ENCODE peak calls at places on chromosomes 7 and 10, in five cellular contexts. One of them, this sample, is unnamed.

GRCh38 chr10:70634011-70634410 is 31.5 kb upstream of the PRF1 start:
- DNase-seq in stomach: no peak
- DNase-seq in HepG2: no peak
- DNase-seq in upper lobe of left lung: no peak
- DNase-seq in A549: no peak
- DNase-seq in this sample: no peak

GRCh38 chr7:92717982-92718716 is 118.2 kb downstream of the CDK6 start:
- DNase-seq in stomach: peak; percentile 65
- DNase-seq in HepG2: peak; percentile 20
- DNase-seq in upper lobe of left lung: no peak
- DNase-seq in A549: peak; percentile 36
- DNase-seq in this sample: no peak

GRCh38 chr7:55177589-55178261 is 158.9 kb downstream of the EGFR start:
- DNase-seq in stomach: peak; percentile 70
- DNase-seq in HepG2: peak; percentile 94
- DNase-seq in upper lobe of left lung: no peak
- DNase-seq in A549: no peak
- DNase-seq in this sample: peak; percentile 61

GRCh38 chr10:3527144-3527543 is 257.9 kb downstream of the KLF6 start:
- DNase-seq in stomach: no peak
- DNase-seq in HepG2: no peak
- DNase-seq in upper lobe of left lung: no peak
- DNase-seq in A549: no peak
- DNase-seq in this sample: no peak

GRCh38 chr7:108094933-108095710 is 35.0 kb downstream of the LAMB4 start:
- DNase-seq in stomach: peak; percentile 71
- DNase-seq in HepG2: peak; percentile 88
- DNase-seq in upper lobe of left lung: no peak
- DNase-seq in A549: peak; percentile 79
- DNase-seq in this sample: no peak

GRCh38 chr10:17009228-17009700 is 120.3 kb downstream of the CUBN start:
- DNase-seq in stomach: no peak
- DNase-seq in HepG2: no peak
- DNase-seq in upper lobe of left lung: no peak
- DNase-seq in A549: no peak
- DNase-seq in this sample: no peak

GRCh38 chr7:72313906-72314305 is 98.2 kb downstream of the CALN1 start:
- DNase-seq in stomach: no peak
- DNase-seq in HepG2: no peak
- DNase-seq in upper lobe of left lung: no peak
- DNase-seq in A549: no peak
- DNase-seq in this sample: no peak

GRCh38 chr10:11712761-11713160 is 29.4 kb upstream of the ECHDC3 start:
- DNase-seq in stomach: no peak
- DNase-seq in HepG2: no peak
- DNase-seq in upper lobe of left lung: no peak
- DNase-seq in A549: no peak
- DNase-seq in this sample: no peak

GRCh38 chr7:151759591-151760042 is 117.3 kb downstream of the PRKAG2 start:
- DNase-seq in stomach: peak; percentile 65
- DNase-seq in HepG2: peak; percentile 56
- DNase-seq in upper lobe of left lung: no peak
- DNase-seq in A549: peak; percentile 71
- DNase-seq in this sample: peak; percentile 64

GRCh38 chr10:76902949-76903348 is 734.7 kb downstream of the KCNMA1 start:
- DNase-seq in stomach: no peak
- DNase-seq in HepG2: no peak
- DNase-seq in upper lobe of left lung: peak; percentile 70
- DNase-seq in A549: peak; percentile 24
- DNase-seq in this sample: peak; percentile 23

GRCh38 chr7:155293721-155294642 is 3.7 kb upstream of the INSIG1 start:
- DNase-seq in stomach: no peak
- DNase-seq in HepG2: no peak
- DNase-seq in upper lobe of left lung: no peak
- DNase-seq in A549: no peak
- DNase-seq in this sample: no peak

GRCh38 chr7:50982626-50983025 is 199.9 kb upstream of the GRB10 start:
- DNase-seq in stomach: no peak
- DNase-seq in HepG2: no peak
- DNase-seq in upper lobe of left lung: no peak
- DNase-seq in A549: peak; percentile 16
- DNase-seq in this sample: no peak
- TF ChIP-seq CTCF in stomach: no peak
- TF ChIP-seq CTCF in HepG2: peak; percentile 23
- TF ChIP-seq CTCF in upper lobe of left lung: no peak
- TF ChIP-seq CTCF in A549: peak; percentile 7
- TF ChIP-seq CTCF in this sample: no peak

DNA sequence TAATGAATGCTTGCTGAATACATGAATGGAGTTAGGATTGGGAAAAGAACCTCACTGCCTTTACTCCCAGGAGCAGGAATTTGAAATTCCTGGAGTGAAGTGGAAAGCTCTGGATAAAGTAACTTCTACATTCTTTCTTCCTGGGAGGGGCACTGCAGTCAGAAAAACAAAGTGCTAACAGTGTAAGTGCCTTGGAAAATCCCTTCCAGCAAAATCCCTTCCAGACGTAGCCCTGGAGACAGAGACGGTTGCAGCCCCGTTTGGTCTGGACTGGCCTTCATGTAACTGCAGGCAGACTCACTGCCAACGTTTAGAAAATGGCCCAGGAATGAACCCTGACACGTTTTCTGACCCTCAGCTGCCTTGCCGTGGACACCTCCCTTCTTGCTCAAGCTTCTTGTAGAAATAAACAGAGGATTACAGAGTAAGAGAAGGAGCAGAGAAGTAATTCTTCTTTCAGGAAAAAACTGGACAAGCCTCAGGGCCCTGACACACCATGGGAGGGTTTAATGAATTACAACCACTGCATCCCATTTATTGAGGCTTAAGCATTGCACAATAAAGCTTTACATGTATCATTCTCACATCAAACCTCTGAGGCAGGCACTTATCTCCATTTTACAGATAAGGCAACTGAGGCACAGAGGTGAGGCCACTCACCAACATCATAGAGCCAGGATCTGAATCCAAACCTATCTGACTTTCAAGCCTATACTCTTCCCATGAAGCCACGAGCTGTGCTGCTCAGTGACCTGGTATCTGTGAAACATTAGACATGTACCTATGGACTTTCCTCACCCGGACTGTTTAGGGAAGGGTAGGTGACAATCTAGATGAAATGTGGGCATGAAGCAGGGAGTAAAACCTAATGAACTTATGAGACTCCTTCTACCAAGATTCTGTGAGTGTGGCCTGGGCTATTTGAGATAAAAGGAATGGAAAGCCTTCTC is 7.8 kb downstream of the ITPRIP start:
- DNase-seq in stomach: no peak
- DNase-seq in HepG2: peak; percentile 25
- DNase-seq in upper lobe of left lung: no peak
- DNase-seq in A549: peak; percentile 76
- DNase-seq in this sample: peak; percentile 77
- TF ChIP-seq EP300 in stomach: peak; percentile 4
- TF ChIP-seq EP300 in HepG2: no peak
- TF ChIP-seq EP300 in upper lobe of left lung: no peak
- TF ChIP-seq EP300 in A549: peak; percentile 50
- TF ChIP-seq EP300 in this sample: no peak

GRCh38 chr10:91632671-91633550 is at the start of gene PPP1R3C:
- DNase-seq in stomach: peak; percentile 89
- DNase-seq in HepG2: peak; percentile 87
- DNase-seq in upper lobe of left lung: peak; percentile 95
- DNase-seq in A549: peak; percentile 93
- DNase-seq in this sample: peak; percentile 88
- TF ChIP-seq CTCF in stomach: no peak
- TF ChIP-seq CTCF in HepG2: peak; percentile 76
- TF ChIP-seq CTCF in upper lobe of left lung: no peak
- TF ChIP-seq CTCF in A549: peak; percentile 36
- TF ChIP-seq CTCF in this sample: peak; percentile 31

DNA sequence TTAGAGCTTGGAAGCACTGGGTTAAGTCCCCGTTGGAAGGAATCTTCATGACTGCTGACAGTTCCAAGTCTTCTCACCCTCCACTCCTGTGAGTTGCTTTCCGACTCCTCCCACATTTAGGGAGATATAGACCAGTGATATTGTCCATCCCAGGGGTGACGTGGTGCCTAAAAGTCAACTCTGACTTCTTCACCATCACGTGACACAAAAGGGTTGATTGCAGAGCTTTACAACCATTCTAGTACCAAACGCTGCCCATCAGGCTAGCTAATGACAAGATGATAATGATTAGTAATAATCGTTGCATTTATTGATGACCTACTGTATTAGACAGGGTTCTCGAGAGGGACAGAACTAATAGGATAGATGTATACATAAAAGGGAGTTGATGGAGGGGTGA is 85.2 kb upstream of the CARD11 start:
- DNase-seq in stomach: no peak
- DNase-seq in HepG2: no peak
- DNase-seq in upper lobe of left lung: no peak
- DNase-seq in A549: no peak
- DNase-seq in this sample: no peak
- TF ChIP-seq EP300 in stomach: no peak
- TF ChIP-seq EP300 in HepG2: no peak
- TF ChIP-seq EP300 in upper lobe of left lung: no peak
- TF ChIP-seq EP300 in A549: no peak
- TF ChIP-seq EP300 in this sample: no peak

DNA sequence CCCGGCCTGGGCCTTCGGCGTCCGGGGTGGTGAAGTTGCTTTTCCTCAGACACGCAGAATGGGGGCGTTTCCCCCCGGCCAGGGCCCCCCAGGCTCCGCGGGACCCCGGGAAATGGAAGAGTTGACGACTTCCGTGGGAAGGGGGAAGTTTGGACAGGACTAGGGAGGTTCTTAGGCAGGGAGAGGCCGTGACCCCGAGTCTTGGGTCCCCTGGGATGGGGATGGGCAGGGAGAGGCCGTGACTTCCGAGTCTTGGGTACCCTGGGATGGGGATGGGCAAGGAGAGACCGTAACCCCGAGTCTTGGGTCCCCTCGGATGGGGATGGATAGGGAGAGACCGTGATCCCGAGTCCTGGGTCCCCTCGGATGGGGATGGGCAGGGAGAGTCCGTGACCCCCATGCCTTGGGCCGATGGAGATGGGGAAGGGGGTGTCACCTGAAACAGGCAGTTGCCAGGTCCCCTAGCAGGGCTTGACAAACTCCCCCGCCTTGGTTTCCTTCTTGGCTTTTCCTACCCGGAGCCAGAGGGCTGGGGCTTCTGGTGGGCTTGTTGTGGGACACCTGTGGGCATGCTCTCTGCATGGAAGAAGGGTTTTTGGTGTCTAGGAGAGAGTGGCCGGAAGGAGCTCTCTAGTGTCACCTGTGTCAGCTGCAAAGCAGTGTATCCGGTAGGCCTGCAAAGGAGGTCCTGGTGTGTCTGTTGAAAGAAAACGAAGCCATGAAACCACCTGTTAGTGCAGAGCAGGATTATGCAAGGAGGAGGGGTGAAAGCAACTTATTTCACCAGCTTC is 1.1 kb downstream of the TRRAP start:
- DNase-seq in stomach: no peak
- DNase-seq in HepG2: peak; percentile 72
- DNase-seq in upper lobe of left lung: no peak
- DNase-seq in A549: peak; percentile 51
- DNase-seq in this sample: no peak
- TF ChIP-seq CTCF in stomach: no peak
- TF ChIP-seq CTCF in HepG2: peak; percentile 48
- TF ChIP-seq CTCF in upper lobe of left lung: no peak
- TF ChIP-seq CTCF in A549: no peak
- TF ChIP-seq CTCF in this sample: no peak

This sample was measured in ovary.